ENCODE peak calls at places on chromosomes 12 and 14, in six cellular contexts. J, I, X, M, F and S are unnamed samples.

GRCh38 chr12:31225656-31226535 is 100.1 kb downstream of the SINHCAF start:
- DNase-seq in J (no peak), I (no peak), X (no peak), M (no peak), F (no peak), S (no peak)

GRCh38 chr14:88825078-88825458 is 617 bp downstream of the TTC8 start:
- DNase-seq in J (peak), I (no peak), X (peak), M (no peak), F (no peak), S (no peak)

GRCh38 chr12:98174410-98174809 is 341.0 kb upstream of the TMPO start:
- DNase-seq in J (no peak), I (no peak), X (no peak), M (no peak), F (no peak), S (no peak)

GRCh38 chr12:26287666-26288408 is 92.5 kb downstream of the SSPN start:
- DNase-seq in J (no peak), I (no peak), X (no peak), M (no peak), F (no peak), S (no peak)

GRCh38 chr14:79166171-79166570 is 996.0 kb downstream of the NRXN3 start:
- DNase-seq in J (no peak), I (no peak), X (no peak), M (no peak), F (no peak), S (no peak)

GRCh38 chr12:48677782-48678181 is 4.3 kb downstream of the KANSL2 start:
- DNase-seq in J (peak), I (no peak), X (peak), M (no peak), F (no peak), S (no peak)

GRCh38 chr12:58920102-58920955 is at the start of gene LRIG3:
- DNase-seq in J (peak), I (peak), X (peak), M (peak), F (no peak), S (peak)

GRCh38 chr12:53115891-53116675 is 12.8 kb downstream of the SOAT2 start:
- DNase-seq in J (no peak), I (no peak), X (no peak), M (no peak), F (no peak), S (no peak)

GRCh38 chr14:102050625-102051024 is 36.2 kb downstream of the HSP90AA1 start:
- DNase-seq in J (peak), I (no peak), X (no peak), M (peak), F (no peak), S (no peak)

GRCh38 chr12:76030378-76031080 is 1.0 kb downstream of the PHLDA1 start:
- DNase-seq in J (peak), I (no peak), X (no peak), M (peak), F (no peak), S (no peak)

GRCh38 chr14:101135796-101136742 is 232.5 kb upstream of the RTL1 start:
- DNase-seq in J (no peak), I (no peak), X (no peak), M (no peak), F (no peak), S (no peak)

GRCh38 chr12:2248901-2249381 is 196.2 kb downstream of the CACNA1C start:
- DNase-seq in J (peak), I (no peak), X (peak), M (no peak), F (no peak), S (no peak)

GRCh38 chr14:92704036-92704804 is 44.2 kb downstream of the LGMN start:
- DNase-seq in J (no peak), I (no peak), X (no peak), M (no peak), F (no peak), S (no peak)

GRCh38 chr12:91918431-91918830 is 227.2 kb downstream of the BTG1 start:
- DNase-seq in J (no peak), I (no peak), X (no peak), M (no peak), F (no peak), S (no peak)

GRCh38 chr14:31937730-31938346 is 139.3 kb upstream of the ARHGAP5 start:
- DNase-seq in J (peak), I (no peak), X (peak), M (peak), F (no peak), S (no peak)

GRCh38 chr12:54661048-54661447 is 12.9 kb upstream of the DCD start:
- DNase-seq in J (no peak), I (no peak), X (no peak), M (no peak), F (no peak), S (no peak)

GRCh38 chr12:39490500-39491276 is 47.8 kb upstream of the KIF21A start:
- DNase-seq in J (no peak), I (no peak), X (no peak), M (no peak), F (no peak), S (no peak)

GRCh38 chr12:46942579-46942978 is 116.8 kb upstream of the SLC38A4 start:
- DNase-seq in J (peak), I (no peak), X (no peak), M (no peak), F (no peak), S (no peak)

GRCh38 chr12:65510584-65511050 is 232.1 kb downstream of the MSRB3 start:
- DNase-seq in J (no peak), I (peak), X (no peak), M (peak), F (peak), S (peak)

GRCh38 chr12:55068416-55069010 is 48.7 kb downstream of the NEUROD4 start:
- DNase-seq in J (peak), I (peak), X (peak), M (peak), F (no peak), S (peak)

GRCh38 chr12:108567974-108568652 is 5.7 kb downstream of the ISCU start:
- DNase-seq in J (peak), I (no peak), X (peak), M (no peak), F (no peak), S (no peak)

DNA sequence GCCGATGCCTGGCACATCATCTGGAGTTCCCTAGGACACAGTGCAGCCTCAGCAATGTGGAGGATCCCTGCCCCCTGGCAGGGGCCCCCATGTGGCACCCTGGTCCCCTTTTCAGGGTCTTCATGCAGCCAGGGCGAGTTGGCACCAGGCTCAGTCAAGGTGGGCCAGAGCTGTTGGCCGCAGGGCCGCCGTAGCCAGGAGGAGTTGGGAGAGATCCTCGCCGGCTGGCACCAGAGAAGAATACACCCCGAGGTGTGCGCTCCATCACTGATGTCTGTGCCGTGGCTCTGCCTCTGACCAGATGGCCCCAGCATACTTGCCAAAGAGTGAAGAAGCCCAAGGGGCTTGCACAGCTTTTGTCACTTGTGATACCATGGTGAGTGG is 11.0 kb downstream of the TPCN1 start:
- DNase-seq in J (no peak), I (no peak), X (no peak), M (no peak), F (no peak), S (no peak)
- H2AK5ac ChIP-seq in J (peak), I (no peak), X (peak), M (no peak), F (peak), S (no peak)

DNA sequence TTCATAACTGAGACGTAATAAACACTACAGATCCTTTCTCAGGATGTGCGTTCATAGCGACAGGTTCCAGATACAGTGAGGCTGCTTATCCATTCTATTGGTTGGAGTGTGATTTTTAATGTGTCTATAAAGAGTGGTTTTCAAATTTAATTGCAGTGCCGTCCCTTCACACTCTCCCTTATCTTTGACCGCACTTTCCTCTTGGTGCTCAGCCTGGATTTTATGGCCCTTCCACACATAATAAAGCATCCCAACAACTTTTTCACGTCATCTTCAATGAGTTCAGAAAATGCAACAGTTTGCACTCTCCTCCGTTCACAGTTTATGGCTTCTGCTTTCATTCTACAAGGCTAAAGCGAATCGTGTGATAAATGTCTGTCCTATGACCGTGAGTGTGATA is 1209.9 kb downstream of the BCL11B start:
- DNase-seq in J (no peak), I (no peak), X (no peak), M (no peak), F (no peak), S (no peak)
- H2BK15ac ChIP-seq in J (no peak), I (no peak), X (no peak), M (no peak), F (no peak), S (no peak)

GRCh38 chr14:63760014-63760413 is 32.1 kb upstream of the SGPP1 start:
- DNase-seq in J (no peak), I (no peak), X (no peak), M (no peak), F (no peak), S (no peak)
- H2AK5ac ChIP-seq in J (no peak), I (no peak), X (no peak), M (no peak), F (no peak), S (no peak)

DNA sequence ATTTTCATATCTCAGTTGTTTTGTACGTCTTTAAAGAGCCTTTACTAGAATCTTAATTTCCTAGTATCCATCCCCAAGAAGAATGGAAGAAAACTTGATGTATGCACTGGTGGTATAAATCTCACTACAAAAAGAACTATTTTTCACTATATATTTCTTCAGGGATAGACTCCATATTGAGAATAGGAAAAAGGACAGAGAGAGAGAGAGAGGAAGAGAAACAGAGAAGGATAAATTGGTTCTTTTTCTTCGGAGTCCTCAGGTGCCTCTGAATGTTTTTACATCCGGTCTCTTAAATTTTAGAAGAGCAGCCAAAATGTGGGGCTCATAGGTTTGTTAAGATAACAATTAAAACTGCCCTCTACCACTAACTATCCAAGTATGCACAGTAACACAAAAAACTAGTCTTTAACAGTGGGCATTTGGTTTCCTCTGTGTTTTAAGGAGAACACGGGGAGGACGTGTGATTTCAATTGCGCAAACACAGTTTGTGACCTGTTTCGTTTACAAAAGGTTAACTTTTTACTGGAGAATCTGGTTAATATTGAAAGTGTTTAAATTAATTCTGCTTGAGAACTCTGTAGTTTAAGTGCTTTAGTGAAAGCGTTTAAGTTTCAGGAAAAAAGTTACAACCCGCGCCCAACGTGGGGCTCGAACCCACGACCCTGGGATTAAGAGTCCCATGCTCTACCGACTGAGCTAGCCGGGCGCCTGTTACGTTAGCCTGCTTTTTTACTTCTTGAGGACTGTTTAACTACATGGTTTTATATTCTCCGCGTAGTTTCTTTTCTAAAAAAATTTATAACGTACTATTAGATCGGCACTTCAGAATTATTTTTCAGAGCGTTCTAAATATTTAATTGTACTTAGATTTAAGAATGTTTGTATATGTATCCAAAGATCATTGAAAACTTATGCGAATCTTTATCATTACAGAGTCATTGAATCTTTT is 5.1 kb upstream of the PSMA3 start:
- DNase-seq in J (peak), I (peak), X (peak), M (peak), F (peak), S (peak)
- H2BK15ac ChIP-seq in J (no peak), I (no peak), X (no peak), M (no peak), F (no peak), S (no peak)

DNA sequence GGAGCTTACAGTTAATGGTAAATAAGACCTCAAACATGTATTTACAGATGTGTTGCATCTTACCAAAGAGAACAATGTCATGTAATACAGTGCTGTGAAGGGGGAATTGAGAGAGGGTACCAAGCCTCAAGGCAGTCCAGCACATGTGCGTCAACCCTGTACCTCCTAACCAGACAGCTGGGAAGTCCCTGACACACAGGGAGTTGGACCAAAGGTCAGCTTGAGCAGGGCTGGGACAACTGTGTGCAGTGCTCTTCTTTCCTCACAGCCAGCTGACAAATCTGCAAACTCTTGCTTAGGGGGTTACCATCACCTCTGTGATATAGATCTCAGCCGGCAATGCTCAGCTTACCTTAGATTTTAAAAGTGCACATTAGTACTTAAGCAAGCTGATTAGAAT is 56.8 kb upstream of the RIC8B start:
- DNase-seq in J (no peak), I (no peak), X (no peak), M (no peak), F (no peak), S (no peak)
- H2AK5ac ChIP-seq in J (no peak), I (no peak), X (no peak), M (no peak), F (no peak), S (no peak)